ENCODE peak calls at places on chromosomes 2 and 18, in ten cellular contexts. F is Daoy, S is NCI-H2081, W is HEK293T, Q is DMS153, C is activated T-cell treated with anti-CD3 and anti-CD28 coated beads for 1 hour, V is HFFc6, M is ureter, A is colonic mucosa, D is H9. L is an unnamed sample.
A peak's percentile ranks its signal among the peaks of the same experiment; 100 is the strongest.

GRCh38 chr2:144511945-144512344 is 8.0 kb downstream of the ZEB2 start:
- DNase-seq in F (no peak), S (no peak), W (no peak), Q (no peak), C (no peak), V (no peak), M (no peak), A (no peak), D (no peak), L (no peak)

GRCh38 chr2:39243469-39244123 is at the start of gene CDKL4:
- DNase-seq in F (no peak), S (no peak), W (no peak), Q (peak; percentile 32), C (no peak), V (peak; percentile 13), M (no peak), A (peak; percentile 22), D (no peak), L (no peak)

GRCh38 chr2:151120016-151120415 is 141.6 kb downstream of the RBM43 start:
- DNase-seq in F (no peak), S (peak; percentile 46), W (no peak), Q (no peak), C (no peak), V (no peak), M (no peak), A (no peak), D (no peak), L (no peak)

GRCh38 chr2:236742936-236743622 is 173.5 kb downstream of the ACKR3 start:
- DNase-seq in F (no peak), S (no peak), W (no peak), Q (no peak), C (no peak), V (no peak), M (no peak), A (no peak), D (no peak), L (no peak)

GRCh38 chr2:45712538-45712937 is 61.1 kb downstream of the PRKCE start:
- DNase-seq in F (no peak), S (no peak), W (no peak), Q (no peak), C (no peak), V (no peak), M (no peak), A (no peak), D (no peak), L (no peak)

GRCh38 chr18:154151-154550 is 4.2 kb upstream of the USP14 start:
- DNase-seq in F (no peak), S (no peak), W (no peak), Q (no peak), C (no peak), V (no peak), M (no peak), A (no peak), D (no peak), L (no peak)

GRCh38 chr2:162072976-162073775 is 839 bp downstream of the DPP4 start:
- DNase-seq in F (no peak), S (no peak), W (peak; percentile 24), Q (no peak), C (peak; percentile 21), V (no peak), M (peak; percentile 42), A (peak; percentile 50), D (no peak), L (peak; percentile 48)

GRCh38 chr2:84901593-84902120 is 3.8 kb upstream of the TMSB10 start:
- DNase-seq in F (peak; percentile 23), S (no peak), W (no peak), Q (no peak), C (no peak), V (peak; percentile 94), M (no peak), A (peak; percentile 11), D (no peak), L (no peak)

GRCh38 chr2:54084600-54084999 is 30.8 kb upstream of the ACYP2 start:
- DNase-seq in F (peak; percentile 17), S (no peak), W (no peak), Q (no peak), C (no peak), V (no peak), M (no peak), A (no peak), D (no peak), L (no peak)

GRCh38 chr2:204738721-204739120 is 193.4 kb downstream of the PARD3B start:
- DNase-seq in F (no peak), S (no peak), W (no peak), Q (no peak), C (no peak), V (no peak), M (no peak), A (no peak), D (no peak), L (no peak)

GRCh38 chr18:56000041-56000440 is 412.0 kb upstream of the TCF4 start:
- DNase-seq in F (no peak), S (no peak), W (no peak), Q (no peak), C (no peak), V (peak; percentile 21), M (no peak), A (no peak), D (no peak), L (no peak)

GRCh38 chr2:27715318-27716165 is 51.9 kb downstream of the SLC4A1AP start:
- DNase-seq in F (no peak), S (peak; percentile 57), W (peak; percentile 55), Q (peak; percentile 5), C (no peak), V (peak; percentile 63), M (peak; percentile 58), A (no peak), D (no peak), L (no peak)

GRCh38 chr2:31136000-31136399 is 2.2 kb downstream of the GALNT14 start:
- DNase-seq in F (no peak), S (no peak), W (no peak), Q (no peak), C (no peak), V (no peak), M (no peak), A (no peak), D (no peak), L (no peak)

GRCh38 chr18:7207366-7207765 is 23.5 kb upstream of the LRRC30 start:
- DNase-seq in F (no peak), S (no peak), W (no peak), Q (no peak), C (no peak), V (no peak), M (no peak), A (no peak), D (no peak), L (no peak)

GRCh38 chr2:167749016-167749415 is 498.4 kb downstream of the STK39 start:
- DNase-seq in F (no peak), S (no peak), W (no peak), Q (no peak), C (no peak), V (no peak), M (no peak), A (no peak), D (no peak), L (no peak)

GRCh38 chr2:224513991-224514390 is 71.2 kb downstream of the CUL3 start:
- DNase-seq in F (no peak), S (no peak), W (no peak), Q (no peak), C (no peak), V (no peak), M (no peak), A (no peak), D (no peak), L (no peak)

GRCh38 chr18:47254341-47254939 is 3.0 kb upstream of the SKOR2 start:
- DNase-seq in F (peak; percentile 65), S (no peak), W (peak; percentile 41), Q (no peak), C (peak; percentile 7), V (no peak), M (no peak), A (peak; percentile 45), D (peak; percentile 89), L (peak; percentile 91)

GRCh38 chr2:24342110-24342910 is 18.0 kb downstream of the ITSN2 start:
- DNase-seq in F (no peak), S (no peak), W (no peak), Q (no peak), C (no peak), V (peak; percentile 59), M (no peak), A (no peak), D (no peak), L (no peak)

GRCh38 chr2:239804161-239805042 is 220.7 kb downstream of the NDUFA10 start:
- DNase-seq in F (no peak), S (no peak), W (no peak), Q (no peak), C (no peak), V (no peak), M (peak; percentile 30), A (no peak), D (peak; percentile 11), L (peak; percentile 35)

GRCh38 chr2:28904295-28904694 is 9.8 kb downstream of the WDR43 start:
- DNase-seq in F (no peak), S (no peak), W (no peak), Q (no peak), C (no peak), V (peak; percentile 61), M (no peak), A (no peak), D (no peak), L (no peak)

GRCh38 chr2:10377052-10377746 is 70.9 kb downstream of the ODC1 start:
- DNase-seq in F (no peak), S (peak; percentile 18), W (no peak), Q (peak; percentile 44), C (no peak), V (no peak), M (no peak), A (no peak), D (no peak), L (no peak)

GRCh38 chr2:113237604-113238003 is 41.1 kb downstream of the PAX8 start:
- DNase-seq in F (no peak), S (no peak), W (no peak), Q (no peak), C (no peak), V (no peak), M (no peak), A (no peak), D (no peak), L (no peak)

GRCh38 chr18:75358928-75359327 is 68.6 kb downstream of the SMIM21 start:
- DNase-seq in F (peak; percentile 79), S (no peak), W (no peak), Q (no peak), C (no peak), V (no peak), M (peak; percentile 31), A (no peak), D (no peak), L (no peak)

GRCh38 chr18:8177330-8178016 is 431.8 kb upstream of the RAB12 start:
- DNase-seq in F (peak; percentile 0), S (no peak), W (peak; percentile 11), Q (no peak), C (no peak), V (no peak), M (no peak), A (no peak), D (peak; percentile 33), L (no peak)

L was measured in ecto neural progenitor cell.